ENCODE peak calls at places on chromosome 14, in eight cellular contexts. R, S, Y, U, P, B, K and O are unnamed samples.

GRCh38 chr14:91038439-91038838 is 22.0 kb downstream of the RPS6KA5 start:
- DNase-seq in P (no peak), S (no peak), U (no peak), K (no peak), Y (no peak), B (no peak), R (no peak), O (peak; percentile 58)

GRCh38 chr14:50008562-50009355 is 107.6 kb downstream of the VCPKMT start:
- DNase-seq in P (no peak), U (no peak), K (no peak), S (no peak), B (no peak), Y (no peak), R (no peak), O (peak; percentile 73)

GRCh38 chr14:103140316-103141109 is 17.3 kb downstream of the TNFAIP2 start:
- DNase-seq in B (no peak), P (peak; percentile 55), Y (peak; percentile 17), S (no peak), R (no peak), K (no peak), U (no peak), O (no peak)

GRCh38 chr14:37712976-37713431 is 117.6 kb downstream of the TTC6 start:
- DNase-seq in S (no peak), P (no peak), Y (no peak), R (no peak), K (no peak), B (no peak), U (no peak), O (no peak)

GRCh38 chr14:55306938-55307589 is 35.8 kb downstream of the FBXO34 start:
- DNase-seq in P (no peak), S (no peak), Y (no peak), R (no peak), B (no peak), K (no peak), U (no peak), O (no peak)

GRCh38 chr14:37655418-37655817 is 60.0 kb downstream of the TTC6 start:
- DNase-seq in R (no peak), S (no peak), U (no peak), K (no peak), P (peak; percentile 45), Y (no peak), B (no peak), O (no peak)

GRCh38 chr14:60485600-60486251 is at the start of gene C14orf39:
- DNase-seq in B (no peak), S (no peak), K (no peak), U (no peak), R (peak; percentile 57), P (no peak), Y (peak; percentile 82), O (no peak)

GRCh38 chr14:89504084-89504483 is 87.1 kb upstream of the FOXN3 start:
- DNase-seq in U (no peak), B (no peak), K (no peak), S (no peak), R (no peak), P (no peak), Y (no peak), O (no peak)

GRCh38 chr14:106222736-106223135 is 696.4 kb downstream of the TMEM121 start:
- DNase-seq in B (no peak), Y (no peak), R (no peak), U (no peak), P (no peak), S (no peak), K (no peak), O (no peak)

GRCh38 chr14:22493143-22493542 is 95.9 kb downstream of the DAD1 start:
- DNase-seq in Y (no peak), B (no peak), K (no peak), R (no peak), P (no peak), S (no peak), U (no peak), O (no peak)

GRCh38 chr14:56325251-56325839 is 207.1 kb downstream of the PELI2 start:
- DNase-seq in K (no peak), B (no peak), U (no peak), S (no peak), R (no peak), Y (no peak), P (no peak), O (no peak)

GRCh38 chr14:47040490-47040889 is 388.9 kb upstream of the RPL10L start:
- DNase-seq in Y (peak; percentile 7), B (no peak), K (no peak), R (no peak), S (no peak), U (no peak), P (peak; percentile 16), O (peak; percentile 14)

GRCh38 chr14:83163016-83163415 is 1629.4 kb upstream of the SEL1L start:
- DNase-seq in K (no peak), B (no peak), U (no peak), Y (no peak), R (no peak), P (no peak), S (no peak), O (no peak)

GRCh38 chr14:26190644-26191043 is 407.2 kb downstream of the NOVA1 start:
- DNase-seq in U (no peak), R (no peak), B (no peak), S (no peak), K (no peak), Y (no peak), P (no peak), O (peak; percentile 18)

GRCh38 chr14:58315606-58316005 is 17.3 kb downstream of the ARID4A start:
- DNase-seq in R (no peak), U (no peak), K (no peak), S (no peak), Y (no peak), B (no peak), P (no peak), O (peak; percentile 37)

GRCh38 chr14:63179383-63179782 is 24.9 kb upstream of the RHOJ start:
- DNase-seq in P (no peak), R (no peak), U (no peak), Y (no peak), B (no peak), S (no peak), K (no peak), O (peak; percentile 79)

GRCh38 chr14:23492618-23493272 is 23.2 kb downstream of the NGDN start:
- DNase-seq in R (no peak), Y (no peak), S (no peak), P (no peak), U (no peak), K (no peak), B (no peak), O (no peak)

GRCh38 chr14:65062096-65063075 is 39.9 kb downstream of the MAX start:
- DNase-seq in R (no peak), K (no peak), P (no peak), U (no peak), Y (no peak), S (no peak), B (no peak), O (no peak)

GRCh38 chr14:73125746-73126145 is 10.6 kb upstream of the PSEN1 start:
- DNase-seq in R (no peak), B (no peak), P (no peak), U (no peak), S (no peak), Y (no peak), K (no peak), O (no peak)

GRCh38 chr14:22178330-22178981 is 410.6 kb downstream of the DAD1 start:
- DNase-seq in P (no peak), Y (no peak), K (no peak), B (no peak), R (no peak), U (no peak), S (no peak), O (no peak)

GRCh38 chr14:58822856-58823255 is 185.1 kb downstream of the DACT1 start:
- DNase-seq in K (no peak), Y (no peak), P (no peak), S (no peak), U (no peak), B (no peak), R (no peak), O (no peak)

GRCh38 chr14:93112891-93113677 is 2.6 kb downstream of the ITPK1 start:
- DNase-seq in K (peak; percentile 69), B (peak; percentile 74), P (peak; percentile 87), Y (peak; percentile 52), U (peak; percentile 65), R (peak; percentile 81), S (peak; percentile 68), O (peak; percentile 36)